ENCODE peak calls at places on chromosomes 5 and 9, in seven cellular contexts. One of them, this sample, is unnamed.

GRCh38 chr5:44952376-44952775 is 143.6 kb downstream of the MRPS30 start:
- DNase-seq in CD8-positive, alpha-beta memory T cell: no peak
- DNase-seq in neural crest cell: no peak
- DNase-seq in Ammon's horn: peak; percentile 25
- DNase-seq in T-cell: no peak
- DNase-seq in germinal center: peak; percentile 6
- DNase-seq in cardiac fibroblast: peak; percentile 49
- DNase-seq in this sample: peak; percentile 15

GRCh38 chr5:35956429-35956828 is 18.0 kb upstream of the CAPSL start:
- DNase-seq in neural crest cell: no peak
- DNase-seq in CD8-positive, alpha-beta memory T cell: no peak
- DNase-seq in T-cell: no peak
- DNase-seq in germinal center: no peak
- DNase-seq in Ammon's horn: no peak
- DNase-seq in cardiac fibroblast: no peak
- DNase-seq in this sample: no peak

GRCh38 chr9:129624947-129625346 is 1.0 kb upstream of the NTMT1 start:
- DNase-seq in Ammon's horn: no peak
- DNase-seq in cardiac fibroblast: peak; percentile 49
- DNase-seq in neural crest cell: no peak
- DNase-seq in T-cell: peak; percentile 30
- DNase-seq in CD8-positive, alpha-beta memory T cell: no peak
- DNase-seq in germinal center: peak; percentile 61
- DNase-seq in this sample: no peak

GRCh38 chr5:5421149-5421960 is 1.1 kb upstream of the ICE1 start:
- DNase-seq in germinal center: peak; percentile 26
- DNase-seq in cardiac fibroblast: no peak
- DNase-seq in T-cell: peak; percentile 29
- DNase-seq in CD8-positive, alpha-beta memory T cell: no peak
- DNase-seq in neural crest cell: no peak
- DNase-seq in Ammon's horn: no peak
- DNase-seq in this sample: no peak

GRCh38 chr9:84953797-84954695 is 284.5 kb downstream of the NTRK2 start:
- DNase-seq in germinal center: peak; percentile 76
- DNase-seq in cardiac fibroblast: peak; percentile 34
- DNase-seq in CD8-positive, alpha-beta memory T cell: no peak
- DNase-seq in neural crest cell: peak; percentile 87
- DNase-seq in T-cell: peak; percentile 3
- DNase-seq in Ammon's horn: peak; percentile 94
- DNase-seq in this sample: peak; percentile 91

GRCh38 chr9:135074354-135075233 is 12.9 kb upstream of the OLFM1 start:
- DNase-seq in germinal center: no peak
- DNase-seq in CD8-positive, alpha-beta memory T cell: no peak
- DNase-seq in neural crest cell: no peak
- DNase-seq in T-cell: no peak
- DNase-seq in Ammon's horn: no peak
- DNase-seq in cardiac fibroblast: no peak
- DNase-seq in this sample: no peak

GRCh38 chr5:83590966-83591365 is 119.4 kb downstream of the VCAN start:
- DNase-seq in germinal center: no peak
- DNase-seq in cardiac fibroblast: no peak
- DNase-seq in CD8-positive, alpha-beta memory T cell: no peak
- DNase-seq in T-cell: no peak
- DNase-seq in neural crest cell: no peak
- DNase-seq in Ammon's horn: no peak
- DNase-seq in this sample: no peak

GRCh38 chr9:126678989-126679388 is 65.3 kb downstream of the LMX1B start:
- DNase-seq in Ammon's horn: no peak
- DNase-seq in neural crest cell: no peak
- DNase-seq in germinal center: no peak
- DNase-seq in T-cell: no peak
- DNase-seq in CD8-positive, alpha-beta memory T cell: no peak
- DNase-seq in cardiac fibroblast: no peak
- DNase-seq in this sample: no peak

GRCh38 chr9:133109931-133110650 is 10.9 kb downstream of the RALGDS start:
- DNase-seq in CD8-positive, alpha-beta memory T cell: no peak
- DNase-seq in germinal center: no peak
- DNase-seq in neural crest cell: no peak
- DNase-seq in cardiac fibroblast: no peak
- DNase-seq in T-cell: no peak
- DNase-seq in Ammon's horn: no peak
- DNase-seq in this sample: no peak

GRCh38 chr9:108535526-108535925 is 320.3 kb downstream of the ACTL7B start:
- DNase-seq in cardiac fibroblast: peak; percentile 51
- DNase-seq in Ammon's horn: no peak
- DNase-seq in CD8-positive, alpha-beta memory T cell: no peak
- DNase-seq in germinal center: peak; percentile 36
- DNase-seq in T-cell: no peak
- DNase-seq in neural crest cell: peak; percentile 25
- DNase-seq in this sample: peak; percentile 26

GRCh38 chr5:104928906-104929520 is 1366.4 kb upstream of the NUDT12 start:
- DNase-seq in neural crest cell: no peak
- DNase-seq in germinal center: no peak
- DNase-seq in Ammon's horn: no peak
- DNase-seq in T-cell: no peak
- DNase-seq in cardiac fibroblast: no peak
- DNase-seq in CD8-positive, alpha-beta memory T cell: no peak
- DNase-seq in this sample: no peak

GRCh38 chr5:133552925-133553525 is 59.3 kb downstream of the FSTL4 start:
- DNase-seq in T-cell: peak; percentile 36
- DNase-seq in cardiac fibroblast: peak; percentile 54
- DNase-seq in germinal center: peak; percentile 69
- DNase-seq in CD8-positive, alpha-beta memory T cell: peak; percentile 32
- DNase-seq in Ammon's horn: peak; percentile 41
- DNase-seq in neural crest cell: peak; percentile 62
- DNase-seq in this sample: peak; percentile 77

GRCh38 chr9:21965401-21965951 is 28.7 kb downstream of the CDKN2A start:
- DNase-seq in germinal center: peak; percentile 55
- DNase-seq in Ammon's horn: peak; percentile 19
- DNase-seq in cardiac fibroblast: peak; percentile 79
- DNase-seq in T-cell: no peak
- DNase-seq in neural crest cell: peak; percentile 51
- DNase-seq in CD8-positive, alpha-beta memory T cell: peak; percentile 20
- DNase-seq in this sample: no peak

GRCh38 chr9:129630967-129631672 is 5.2 kb downstream of the NTMT1 start:
- DNase-seq in CD8-positive, alpha-beta memory T cell: no peak
- DNase-seq in cardiac fibroblast: peak; percentile 39
- DNase-seq in T-cell: no peak
- DNase-seq in Ammon's horn: no peak
- DNase-seq in germinal center: no peak
- DNase-seq in neural crest cell: no peak
- DNase-seq in this sample: no peak

GRCh38 chr9:14133394-14133793 is 180.5 kb downstream of the NFIB start:
- DNase-seq in T-cell: no peak
- DNase-seq in neural crest cell: no peak
- DNase-seq in Ammon's horn: peak; percentile 28
- DNase-seq in CD8-positive, alpha-beta memory T cell: no peak
- DNase-seq in germinal center: no peak
- DNase-seq in cardiac fibroblast: no peak
- DNase-seq in this sample: no peak

GRCh38 chr5:35198096-35198495 is 32.2 kb downstream of the PRLR start:
- DNase-seq in neural crest cell: no peak
- DNase-seq in cardiac fibroblast: peak; percentile 63
- DNase-seq in germinal center: no peak
- DNase-seq in CD8-positive, alpha-beta memory T cell: no peak
- DNase-seq in T-cell: no peak
- DNase-seq in Ammon's horn: no peak
- DNase-seq in this sample: no peak